ENCODE peak calls at places on chromosomes 11 and 22, in nine cellular contexts. One of them, this sample, is unnamed.

GRCh38 chr11:1293619-1294015 is 15.8 kb downstream of the TOLLIP start:
- DNase-seq in stimulated activated CD4-positive, alpha-beta T cell treated with anti-CD3 and anti-CD28 coated beads, Interleukin-2, amount 100 ng/mL, for 24 hours: no peak
- DNase-seq in cardiac fibroblast: no peak
- DNase-seq in neuronal stem cell: no peak
- DNase-seq in RCC 7860: no peak
- DNase-seq in psoas muscle: no peak
- DNase-seq in naive thymus-derived CD8-positive, alpha-beta T cell: no peak
- DNase-seq in astrocyte of the hippocampus: no peak
- DNase-seq in NCI-H1417 treated with DMSO at 0.1 percent for 48 hours: no peak
- DNase-seq in this sample: peak

GRCh38 chr11:112097734-112098528 is 11.3 kb downstream of the SDHD start:
- DNase-seq in RCC 7860: no peak
- DNase-seq in cardiac fibroblast: no peak
- DNase-seq in naive thymus-derived CD8-positive, alpha-beta T cell: no peak
- DNase-seq in NCI-H1417 treated with DMSO at 0.1 percent for 48 hours: no peak
- DNase-seq in stimulated activated CD4-positive, alpha-beta T cell treated with anti-CD3 and anti-CD28 coated beads, Interleukin-2, amount 100 ng/mL, for 24 hours: no peak
- DNase-seq in neuronal stem cell: no peak
- DNase-seq in astrocyte of the hippocampus: no peak
- DNase-seq in psoas muscle: no peak
- DNase-seq in this sample: no peak

GRCh38 chr22:50170453-50171318 is at the start of gene PANX2:
- DNase-seq in naive thymus-derived CD8-positive, alpha-beta T cell: no peak
- DNase-seq in NCI-H1417 treated with DMSO at 0.1 percent for 48 hours: no peak
- DNase-seq in astrocyte of the hippocampus: peak
- DNase-seq in RCC 7860: no peak
- DNase-seq in psoas muscle: peak
- DNase-seq in stimulated activated CD4-positive, alpha-beta T cell treated with anti-CD3 and anti-CD28 coated beads, Interleukin-2, amount 100 ng/mL, for 24 hours: no peak
- DNase-seq in cardiac fibroblast: no peak
- DNase-seq in neuronal stem cell: no peak
- DNase-seq in this sample: no peak

GRCh38 chr11:75342966-75343870 is 8.2 kb downstream of the ARRB1 start:
- DNase-seq in cardiac fibroblast: peak
- DNase-seq in RCC 7860: no peak
- DNase-seq in stimulated activated CD4-positive, alpha-beta T cell treated with anti-CD3 and anti-CD28 coated beads, Interleukin-2, amount 100 ng/mL, for 24 hours: no peak
- DNase-seq in NCI-H1417 treated with DMSO at 0.1 percent for 48 hours: peak
- DNase-seq in psoas muscle: no peak
- DNase-seq in astrocyte of the hippocampus: no peak
- DNase-seq in naive thymus-derived CD8-positive, alpha-beta T cell: no peak
- DNase-seq in neuronal stem cell: no peak
- DNase-seq in this sample: no peak

GRCh38 chr11:66081505-66081904 is 11.4 kb downstream of the PACS1 start:
- DNase-seq in stimulated activated CD4-positive, alpha-beta T cell treated with anti-CD3 and anti-CD28 coated beads, Interleukin-2, amount 100 ng/mL, for 24 hours: peak
- DNase-seq in naive thymus-derived CD8-positive, alpha-beta T cell: peak
- DNase-seq in psoas muscle: no peak
- DNase-seq in neuronal stem cell: no peak
- DNase-seq in astrocyte of the hippocampus: peak
- DNase-seq in RCC 7860: no peak
- DNase-seq in cardiac fibroblast: peak
- DNase-seq in NCI-H1417 treated with DMSO at 0.1 percent for 48 hours: no peak
- DNase-seq in this sample: peak

GRCh38 chr22:48593551-48593950 is 1234.1 kb downstream of the BRD1 start:
- DNase-seq in astrocyte of the hippocampus: no peak
- DNase-seq in neuronal stem cell: no peak
- DNase-seq in psoas muscle: no peak
- DNase-seq in NCI-H1417 treated with DMSO at 0.1 percent for 48 hours: no peak
- DNase-seq in RCC 7860: no peak
- DNase-seq in cardiac fibroblast: no peak
- DNase-seq in stimulated activated CD4-positive, alpha-beta T cell treated with anti-CD3 and anti-CD28 coated beads, Interleukin-2, amount 100 ng/mL, for 24 hours: no peak
- DNase-seq in naive thymus-derived CD8-positive, alpha-beta T cell: no peak
- DNase-seq in this sample: no peak

GRCh38 chr11:95985174-95985808 is 61.4 kb upstream of the MTMR2 start:
- DNase-seq in stimulated activated CD4-positive, alpha-beta T cell treated with anti-CD3 and anti-CD28 coated beads, Interleukin-2, amount 100 ng/mL, for 24 hours: no peak
- DNase-seq in psoas muscle: no peak
- DNase-seq in NCI-H1417 treated with DMSO at 0.1 percent for 48 hours: no peak
- DNase-seq in astrocyte of the hippocampus: no peak
- DNase-seq in cardiac fibroblast: peak
- DNase-seq in neuronal stem cell: no peak
- DNase-seq in naive thymus-derived CD8-positive, alpha-beta T cell: no peak
- DNase-seq in RCC 7860: peak
- DNase-seq in this sample: no peak

GRCh38 chr22:19666663-19667593 is 47.4 kb upstream of the SEPTIN5 start:
- DNase-seq in neuronal stem cell: no peak
- DNase-seq in RCC 7860: no peak
- DNase-seq in psoas muscle: no peak
- DNase-seq in cardiac fibroblast: peak
- DNase-seq in stimulated activated CD4-positive, alpha-beta T cell treated with anti-CD3 and anti-CD28 coated beads, Interleukin-2, amount 100 ng/mL, for 24 hours: no peak
- DNase-seq in naive thymus-derived CD8-positive, alpha-beta T cell: no peak
- DNase-seq in astrocyte of the hippocampus: peak
- DNase-seq in NCI-H1417 treated with DMSO at 0.1 percent for 48 hours: no peak
- DNase-seq in this sample: no peak

This sample was measured in left ventricle myocardium inferior.